ENCODE peak calls at places on chromosome 12, in six cellular contexts. One of them, this sample, is unnamed.
A peak's percentile ranks its signal among the peaks of the same experiment; 100 is the strongest.

GRCh38 chr12:107092669-107093546 is 441 bp downstream of the CRY1 start:
- DNase-seq in non-pigmented ciliary epithelial cell: no peak
- DNase-seq in NCI-H446 treated with DMSO at 0.1 percent for 48 hours: peak; percentile 5
- DNase-seq in iris pigment epithelial cell: peak; percentile 50
- DNase-seq in stimulated activated CD4-positive, alpha-beta T cell treated with anti-CD3 and anti-CD28 coated beads, Interleukin-2, amount 100 ng/mL, for 48 hours: peak; percentile 50
- DNase-seq in ACHN: peak; percentile 81
- DNase-seq in this sample: no peak

GRCh38 chr12:113273053-113273725 is 51.9 kb downstream of the TPCN1 start:
- DNase-seq in iris pigment epithelial cell: peak; percentile 45
- DNase-seq in ACHN: no peak
- DNase-seq in non-pigmented ciliary epithelial cell: no peak
- DNase-seq in NCI-H446 treated with DMSO at 0.1 percent for 48 hours: no peak
- DNase-seq in stimulated activated CD4-positive, alpha-beta T cell treated with anti-CD3 and anti-CD28 coated beads, Interleukin-2, amount 100 ng/mL, for 48 hours: no peak
- DNase-seq in this sample: no peak

GRCh38 chr12:124337628-124338027 is 42.7 kb downstream of the RFLNA start:
- DNase-seq in NCI-H446 treated with DMSO at 0.1 percent for 48 hours: no peak
- DNase-seq in iris pigment epithelial cell: no peak
- DNase-seq in stimulated activated CD4-positive, alpha-beta T cell treated with anti-CD3 and anti-CD28 coated beads, Interleukin-2, amount 100 ng/mL, for 48 hours: no peak
- DNase-seq in non-pigmented ciliary epithelial cell: no peak
- DNase-seq in ACHN: no peak
- DNase-seq in this sample: no peak

GRCh38 chr12:47950856-47951468 is 12.4 kb upstream of the TMEM106C start:
- DNase-seq in non-pigmented ciliary epithelial cell: no peak
- DNase-seq in stimulated activated CD4-positive, alpha-beta T cell treated with anti-CD3 and anti-CD28 coated beads, Interleukin-2, amount 100 ng/mL, for 48 hours: no peak
- DNase-seq in iris pigment epithelial cell: no peak
- DNase-seq in ACHN: no peak
- DNase-seq in NCI-H446 treated with DMSO at 0.1 percent for 48 hours: no peak
- DNase-seq in this sample: peak; percentile 37

GRCh38 chr12:69481133-69481532 is 10.9 kb downstream of the FRS2 start:
- DNase-seq in stimulated activated CD4-positive, alpha-beta T cell treated with anti-CD3 and anti-CD28 coated beads, Interleukin-2, amount 100 ng/mL, for 48 hours: no peak
- DNase-seq in NCI-H446 treated with DMSO at 0.1 percent for 48 hours: no peak
- DNase-seq in iris pigment epithelial cell: no peak
- DNase-seq in non-pigmented ciliary epithelial cell: no peak
- DNase-seq in ACHN: no peak
- DNase-seq in this sample: no peak

GRCh38 chr12:30440826-30441602 is 254.7 kb downstream of the IPO8 start:
- DNase-seq in ACHN: peak; percentile 49
- DNase-seq in iris pigment epithelial cell: peak; percentile 58
- DNase-seq in NCI-H446 treated with DMSO at 0.1 percent for 48 hours: no peak
- DNase-seq in stimulated activated CD4-positive, alpha-beta T cell treated with anti-CD3 and anti-CD28 coated beads, Interleukin-2, amount 100 ng/mL, for 48 hours: no peak
- DNase-seq in non-pigmented ciliary epithelial cell: no peak
- DNase-seq in this sample: no peak

GRCh38 chr12:86948851-86949250 is 692.7 kb upstream of the MGAT4C start:
- DNase-seq in NCI-H446 treated with DMSO at 0.1 percent for 48 hours: no peak
- DNase-seq in non-pigmented ciliary epithelial cell: no peak
- DNase-seq in ACHN: no peak
- DNase-seq in iris pigment epithelial cell: peak; percentile 55
- DNase-seq in stimulated activated CD4-positive, alpha-beta T cell treated with anti-CD3 and anti-CD28 coated beads, Interleukin-2, amount 100 ng/mL, for 48 hours: no peak
- DNase-seq in this sample: no peak

GRCh38 chr12:54701940-54702592 is 53.9 kb upstream of the DCD start:
- DNase-seq in iris pigment epithelial cell: peak; percentile 53
- DNase-seq in NCI-H446 treated with DMSO at 0.1 percent for 48 hours: no peak
- DNase-seq in ACHN: peak; percentile 62
- DNase-seq in non-pigmented ciliary epithelial cell: peak; percentile 8
- DNase-seq in stimulated activated CD4-positive, alpha-beta T cell treated with anti-CD3 and anti-CD28 coated beads, Interleukin-2, amount 100 ng/mL, for 48 hours: peak; percentile 3
- DNase-seq in this sample: peak; percentile 36

GRCh38 chr12:26919216-26919555 is 18.6 kb downstream of the INTS13 start:
- DNase-seq in non-pigmented ciliary epithelial cell: no peak
- DNase-seq in iris pigment epithelial cell: no peak
- DNase-seq in stimulated activated CD4-positive, alpha-beta T cell treated with anti-CD3 and anti-CD28 coated beads, Interleukin-2, amount 100 ng/mL, for 48 hours: no peak
- DNase-seq in ACHN: no peak
- DNase-seq in NCI-H446 treated with DMSO at 0.1 percent for 48 hours: no peak
- DNase-seq in this sample: no peak

GRCh38 chr12:114841557-114842251 is 157.7 kb upstream of the TBX3 start:
- DNase-seq in non-pigmented ciliary epithelial cell: no peak
- DNase-seq in stimulated activated CD4-positive, alpha-beta T cell treated with anti-CD3 and anti-CD28 coated beads, Interleukin-2, amount 100 ng/mL, for 48 hours: no peak
- DNase-seq in iris pigment epithelial cell: no peak
- DNase-seq in ACHN: no peak
- DNase-seq in NCI-H446 treated with DMSO at 0.1 percent for 48 hours: no peak
- DNase-seq in this sample: no peak

GRCh38 chr12:72289633-72290032 is 17.5 kb downstream of the TRHDE start:
- DNase-seq in non-pigmented ciliary epithelial cell: no peak
- DNase-seq in stimulated activated CD4-positive, alpha-beta T cell treated with anti-CD3 and anti-CD28 coated beads, Interleukin-2, amount 100 ng/mL, for 48 hours: no peak
- DNase-seq in ACHN: no peak
- DNase-seq in iris pigment epithelial cell: peak; percentile 75
- DNase-seq in NCI-H446 treated with DMSO at 0.1 percent for 48 hours: no peak
- DNase-seq in this sample: no peak

GRCh38 chr12:118371354-118372282 is 1.1 kb downstream of the TAOK3 start:
- DNase-seq in ACHN: peak; percentile 45
- DNase-seq in iris pigment epithelial cell: no peak
- DNase-seq in NCI-H446 treated with DMSO at 0.1 percent for 48 hours: no peak
- DNase-seq in stimulated activated CD4-positive, alpha-beta T cell treated with anti-CD3 and anti-CD28 coated beads, Interleukin-2, amount 100 ng/mL, for 48 hours: no peak
- DNase-seq in non-pigmented ciliary epithelial cell: no peak
- DNase-seq in this sample: no peak

GRCh38 chr12:214005-214736 is at the start of gene SLC6A12:
- DNase-seq in non-pigmented ciliary epithelial cell: no peak
- DNase-seq in iris pigment epithelial cell: no peak
- DNase-seq in ACHN: peak; percentile 14
- DNase-seq in stimulated activated CD4-positive, alpha-beta T cell treated with anti-CD3 and anti-CD28 coated beads, Interleukin-2, amount 100 ng/mL, for 48 hours: no peak
- DNase-seq in NCI-H446 treated with DMSO at 0.1 percent for 48 hours: no peak
- DNase-seq in this sample: no peak

GRCh38 chr12:51887476-51888315 is at the start of gene ANKRD33:
- DNase-seq in NCI-H446 treated with DMSO at 0.1 percent for 48 hours: no peak
- DNase-seq in non-pigmented ciliary epithelial cell: no peak
- DNase-seq in stimulated activated CD4-positive, alpha-beta T cell treated with anti-CD3 and anti-CD28 coated beads, Interleukin-2, amount 100 ng/mL, for 48 hours: no peak
- DNase-seq in ACHN: no peak
- DNase-seq in iris pigment epithelial cell: peak; percentile 34
- DNase-seq in this sample: no peak

GRCh38 chr12:87853448-87854003 is 175.7 kb downstream of the C12orf50 start:
- DNase-seq in ACHN: no peak
- DNase-seq in NCI-H446 treated with DMSO at 0.1 percent for 48 hours: no peak
- DNase-seq in iris pigment epithelial cell: no peak
- DNase-seq in non-pigmented ciliary epithelial cell: no peak
- DNase-seq in stimulated activated CD4-positive, alpha-beta T cell treated with anti-CD3 and anti-CD28 coated beads, Interleukin-2, amount 100 ng/mL, for 48 hours: no peak
- DNase-seq in this sample: no peak

GRCh38 chr12:16880864-16881285 is 274.9 kb upstream of the LMO3 start:
- DNase-seq in iris pigment epithelial cell: no peak
- DNase-seq in ACHN: no peak
- DNase-seq in NCI-H446 treated with DMSO at 0.1 percent for 48 hours: no peak
- DNase-seq in stimulated activated CD4-positive, alpha-beta T cell treated with anti-CD3 and anti-CD28 coated beads, Interleukin-2, amount 100 ng/mL, for 48 hours: no peak
- DNase-seq in non-pigmented ciliary epithelial cell: no peak
- DNase-seq in this sample: no peak

This sample was measured in HFFc6.